ENCODE peak calls at places on chromosomes 1 and 21, in six cellular contexts. W is heart left ventricle; N is ovary; C is brain microvascular endothelial cell; B is body of pancreas; V is CD8-positive, alpha-beta memory T cell. P is an unnamed sample.

GRCh38 chr1:93016171-93016570 is 54.9 kb upstream of the DIPK1A start:
- DNase-seq in N (no peak), W (no peak), B (no peak), C (no peak), V (no peak), P (peak)

GRCh38 chr21:35257413-35257812 is 208.3 kb upstream of the RUNX1 start:
- DNase-seq in B (peak), V (no peak), C (peak), W (peak), N (no peak), P (peak)

GRCh38 chr21:28632718-28633408 is 359.8 kb downstream of the LTN1 start:
- DNase-seq in C (peak), N (no peak), W (no peak), B (no peak), V (no peak), P (peak)

GRCh38 chr1:114554577-114554976 is 26.8 kb downstream of the BCAS2 start:
- DNase-seq in W (no peak), V (no peak), C (no peak), B (no peak), N (no peak), P (no peak)

GRCh38 chr1:225299624-225300023 is 128.2 kb downstream of the LBR start:
- DNase-seq in V (no peak), C (peak), N (no peak), W (no peak), B (no peak), P (peak)

GRCh38 chr1:99119193-99119592 is 114.5 kb upstream of the PLPPR5 start:
- DNase-seq in B (peak), V (no peak), N (no peak), C (no peak), W (no peak), P (peak)

GRCh38 chr1:7528386-7529031 is 242.6 kb upstream of the VAMP3 start:
- DNase-seq in C (peak), N (no peak), B (no peak), W (peak), V (no peak), P (peak)

GRCh38 chr1:54199151-54199764 is 572 bp downstream of the CYB5RL start:
- DNase-seq in V (no peak), B (no peak), W (no peak), C (no peak), N (no peak), P (peak)

GRCh38 chr21:42031816-42032215 is 21.7 kb upstream of the ZBTB21 start:
- DNase-seq in C (no peak), W (no peak), N (no peak), B (no peak), V (no peak), P (no peak)

GRCh38 chr1:205504311-205505075 is at the start of gene CDK18:
- DNase-seq in C (no peak), B (peak), V (peak), W (peak), N (peak), P (no peak)

GRCh38 chr1:17208546-17208945 is 3.6 kb downstream of the PADI1 start:
- DNase-seq in V (no peak), B (no peak), W (no peak), N (no peak), C (no peak), P (no peak)

GRCh38 chr1:171606402-171606941 is 15.6 kb upstream of the MYOCOS start:
- DNase-seq in V (no peak), W (no peak), C (no peak), N (no peak), B (peak), P (no peak)

GRCh38 chr1:224939844-224940425 is 10.5 kb downstream of the DNAH14 start:
- DNase-seq in V (no peak), C (no peak), W (no peak), B (no peak), N (no peak), P (no peak)

GRCh38 chr1:36703526-36704208 is 221.0 kb upstream of the CSF3R start:
- DNase-seq in W (peak), B (peak), V (no peak), N (peak), C (peak), P (peak)

GRCh38 chr1:115706774-115707425 is 61.6 kb downstream of the CASQ2 start:
- DNase-seq in B (no peak), V (no peak), C (peak), W (no peak), N (no peak), P (peak)

GRCh38 chr1:100364731-100365130 is 12.4 kb downstream of the CDC14A start:
- DNase-seq in B (no peak), C (no peak), N (no peak), W (no peak), V (no peak), P (no peak)

GRCh38 chr1:243213045-243213787 is 41.9 kb downstream of the CEP170 start:
- DNase-seq in W (no peak), C (peak), B (no peak), V (no peak), N (no peak), P (peak)

GRCh38 chr1:60228253-60228594 is 154.7 kb upstream of the C1orf87 start:
- DNase-seq in W (no peak), V (no peak), B (no peak), C (no peak), N (no peak), P (peak)

GRCh38 chr1:204041803-204042505 is 31.0 kb upstream of the SOX13 start:
- DNase-seq in W (no peak), C (peak), N (no peak), V (no peak), B (no peak), P (peak)

GRCh38 chr1:16032388-16033100 is 10.7 kb downstream of the CLCNKA start:
- DNase-seq in C (peak), B (peak), W (peak), N (peak), V (no peak), P (peak)

GRCh38 chr1:40708750-40709099 is 17.2 kb downstream of the NFYC start:
- DNase-seq in V (no peak), W (no peak), C (no peak), B (no peak), N (no peak), P (peak)

GRCh38 chr1:166947398-166948043 is 27.8 kb downstream of the ILDR2 start:
- DNase-seq in V (no peak), C (peak), B (peak), W (peak), N (peak), P (peak)

GRCh38 chr1:100866041-100866900 is 28.4 kb downstream of the EXTL2 start:
- DNase-seq in W (no peak), B (no peak), C (peak), V (no peak), N (no peak), P (peak)

GRCh38 chr1:19872190-19872589 is 10.0 kb upstream of the OTUD3 start:
- DNase-seq in W (no peak), C (no peak), N (no peak), B (peak), V (no peak), P (no peak)

GRCh38 chr1:56968878-56969495 is 3.2 kb upstream of the C8B start:
- DNase-seq in N (no peak), W (no peak), V (no peak), C (no peak), B (no peak), P (peak)

GRCh38 chr21:33299181-33299752 is 25.5 kb upstream of the IFNAR1 start:
- DNase-seq in N (no peak), C (no peak), V (no peak), W (no peak), B (no peak), P (no peak)

GRCh38 chr1:225739542-225740107 is 38.0 kb upstream of the SRP9 start:
- DNase-seq in V (no peak), C (no peak), W (no peak), N (no peak), B (no peak), P (no peak)

GRCh38 chr1:209421186-209421585 is 162.3 kb upstream of the CAMK1G start:
- DNase-seq in V (no peak), W (no peak), B (no peak), C (no peak), N (no peak), P (no peak)

GRCh38 chr1:46148318-46148717 is 15.9 kb upstream of the PIK3R3 start:
- DNase-seq in N (no peak), B (no peak), C (no peak), V (no peak), W (no peak), P (no peak)

GRCh38 chr1:158121604-158122254 is 59.0 kb upstream of the CD1D start:
- DNase-seq in B (peak), W (no peak), C (peak), N (peak), V (no peak), P (peak)

GRCh38 chr1:58345215-58346075 is 201.1 kb downstream of the OMA1 start:
- DNase-seq in N (no peak), B (no peak), C (no peak), V (no peak), W (no peak), P (no peak)

GRCh38 chr1:99264201-99265021 is at the start of gene PLPPR4:
- DNase-seq in B (peak), W (peak), C (peak), V (no peak), N (no peak), P (peak)

GRCh38 chr1:55257958-55258357 is 42.8 kb upstream of the USP24 start:
- DNase-seq in C (peak), V (peak), B (no peak), N (no peak), W (no peak), P (no peak)

GRCh38 chr1:5651496-5651895 is 340.7 kb downstream of the NPHP4 start:
- DNase-seq in W (no peak), V (no peak), B (no peak), C (no peak), N (no peak), P (no peak)

GRCh38 chr1:247054992-247055415 is 23.6 kb downstream of the ZNF670 start:
- DNase-seq in N (no peak), V (no peak), C (peak), B (peak), W (no peak), P (peak)

GRCh38 chr1:99177465-99177864 is 86.8 kb upstream of the PLPPR4 start:
- DNase-seq in N (no peak), V (no peak), B (no peak), W (no peak), C (no peak), P (peak)

GRCh38 chr1:228099331-228099732 is 3.8 kb downstream of the C1orf35 start:
- DNase-seq in C (no peak), W (no peak), B (no peak), V (no peak), N (no peak), P (no peak)

GRCh38 chr1:228101614-228101993 is 1.5 kb downstream of the C1orf35 start:
- DNase-seq in V (no peak), B (no peak), N (no peak), C (no peak), W (no peak), P (no peak)

GRCh38 chr1:228101994-228102790 is 933 bp downstream of the C1orf35 start:
- DNase-seq in V (peak), C (no peak), N (peak), B (peak), W (no peak), P (no peak)

GRCh38 chr1:228102791-228103620 is at the start of gene C1orf35:
- DNase-seq in B (peak), W (peak), C (peak), N (peak), V (peak), P (peak)

GRCh38 chr1:228100822-228101613 is 2.1 kb downstream of the C1orf35 start:
- DNase-seq in N (no peak), V (no peak), B (peak), C (no peak), W (no peak), P (no peak)
- H3K4me3 ChIP-seq in N (no peak), V (no peak), B (no peak), C (no peak), W (no peak), P (no peak)

GRCh38 chr1:84689514-84690396 is 506 bp downstream of the SSX2IP start:
- DNase-seq in N (no peak), V (no peak), W (peak), B (peak), C (peak), P (no peak)

GRCh38 chr1:84692391-84692790 is 2.1 kb upstream of the SSX2IP start:
- DNase-seq in N (no peak), C (no peak), V (no peak), B (no peak), W (no peak), P (no peak)

GRCh38 chr1:84693009-84693408 is 2.7 kb upstream of the SSX2IP start:
- DNase-seq in W (no peak), B (no peak), N (no peak), V (no peak), C (no peak), P (no peak)

GRCh38 chr1:84690397-84691138 is at the start of gene SSX2IP:
- DNase-seq in N (peak), C (peak), W (peak), V (peak), B (peak), P (peak)

GRCh38 chr1:84691139-84691783 is 1.0 kb upstream of the SSX2IP start:
- DNase-seq in V (no peak), N (no peak), C (no peak), W (no peak), B (no peak), P (no peak)
- H3K4me3 ChIP-seq in V (peak), N (peak), C (peak), W (no peak), B (peak), P (peak)

DNA sequence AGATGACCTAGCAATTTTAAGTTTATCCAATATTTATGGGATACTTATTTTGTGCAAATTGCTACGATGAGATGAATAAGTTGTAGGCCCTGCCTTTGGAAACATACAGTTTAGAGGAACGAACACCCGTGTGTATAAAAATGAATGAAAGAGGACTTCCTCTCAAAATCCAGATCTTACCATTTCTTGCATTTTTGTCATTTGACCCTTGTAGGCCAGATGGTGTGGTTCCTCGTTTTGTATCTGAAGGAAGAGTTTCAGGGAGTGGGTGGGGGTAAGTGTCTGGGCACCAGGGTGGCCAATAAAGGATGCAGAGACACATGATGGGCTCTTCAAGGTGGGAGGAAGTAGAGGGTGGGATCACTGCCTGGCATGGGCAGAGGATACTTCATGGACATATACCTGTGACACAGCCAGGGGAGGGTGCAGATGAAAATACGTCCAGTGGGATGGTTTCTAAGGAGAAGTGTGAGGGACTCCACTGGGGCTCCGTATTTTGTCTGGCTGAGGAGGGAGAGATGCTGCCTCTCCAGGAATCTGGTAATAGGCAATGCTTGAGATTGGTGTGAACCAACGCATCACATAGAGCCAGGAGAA is 14.4 kb downstream of the MAPKAPK2 start:
- DNase-seq in W (no peak), C (no peak), B (no peak), V (no peak), N (no peak), P (no peak)
- H3K4me3 ChIP-seq in W (no peak), C (no peak), B (no peak), V (no peak), N (no peak), P (no peak)

GRCh38 chr1:211828584-211829342 is 1.8 kb downstream of the LPGAT1 start:
- DNase-seq in V (no peak), W (no peak), B (no peak), N (no peak), C (no peak), P (no peak)
- H3K4me3 ChIP-seq in V (no peak), W (no peak), B (no peak), N (peak), C (no peak), P (peak)

GRCh38 chr1:32746130-32746529 is 43.6 kb upstream of the SYNC start:
- DNase-seq in C (no peak), V (no peak), W (no peak), B (peak), N (no peak), P (no peak)

GRCh38 chr1:32742956-32743355 is 40.4 kb upstream of the SYNC start:
- DNase-seq in C (no peak), W (no peak), B (peak), V (no peak), N (no peak), P (no peak)

GRCh38 chr1:32742132-32742947 is 39.8 kb upstream of the SYNC start:
- DNase-seq in V (no peak), N (peak), B (peak), C (no peak), W (no peak), P (no peak)

GRCh38 chr1:32743380-32744062 is 41.0 kb upstream of the SYNC start:
- DNase-seq in B (peak), C (no peak), V (no peak), N (no peak), W (no peak), P (no peak)

GRCh38 chr1:32744063-32744410 is 41.5 kb upstream of the SYNC start:
- DNase-seq in N (no peak), C (no peak), V (no peak), B (no peak), W (no peak), P (no peak)
- H3K4me3 ChIP-seq in N (no peak), C (no peak), V (no peak), B (no peak), W (no peak), P (no peak)

GRCh38 chr1:51072651-51073050 is 29.4 kb upstream of the C1orf185 start:
- DNase-seq in B (no peak), C (no peak), V (no peak), W (no peak), N (no peak), P (no peak)
- H3K4me3 ChIP-seq in B (no peak), C (no peak), V (no peak), W (no peak), N (no peak), P (no peak)

P was measured in fibroblast of mammary gland.